ENCODE peak calls at places on chromosomes 11 and 22, in nine cellular contexts. Y is Panc1, Z is H1, O is suprapubic skin, N is HCT116, L is GM12878, S is transverse colon, U is spleen, X is stomach. A is an unnamed sample.
A peak's percentile ranks its signal among the peaks of the same experiment; 100 is the strongest.

GRCh38 chr11:130772266-130773227 is 143.7 kb downstream of the SNX19 start:
- DNase-seq in L (no peak), U (no peak), O (no peak), Y (peak; percentile 36), N (no peak), X (peak; percentile 29), Z (no peak), S (peak; percentile 15), A (no peak)

GRCh38 chr11:66340596-66341501 is 4.1 kb downstream of the BRMS1 start:
- DNase-seq in Z (no peak), O (no peak), X (no peak), L (no peak), Y (no peak), S (no peak), N (no peak), U (peak; percentile 59), A (no peak)

GRCh38 chr22:37533995-37534394 is 14.8 kb upstream of the CARD10 start:
- DNase-seq in N (peak; percentile 34), S (no peak), X (no peak), L (peak; percentile 28), U (no peak), Y (no peak), Z (no peak), O (no peak), A (no peak)

GRCh38 chr11:100808904-100809491 is 121.9 kb downstream of the ARHGAP42 start:
- DNase-seq in Y (no peak), N (no peak), U (no peak), S (no peak), Z (no peak), L (no peak), X (no peak), O (no peak), A (no peak)

GRCh38 chr11:118820412-118821357 is 29.7 kb upstream of the DDX6 start:
- DNase-seq in X (peak; percentile 81), Z (no peak), O (peak; percentile 65), N (peak; percentile 50), L (peak; percentile 99), S (peak; percentile 94), Y (no peak), U (peak; percentile 85), A (peak; percentile 92)

GRCh38 chr11:120969993-120970392 is 53.9 kb upstream of the TBCEL start:
- DNase-seq in U (no peak), O (no peak), L (no peak), Y (no peak), Z (no peak), X (no peak), N (no peak), S (no peak), A (no peak)

GRCh38 chr11:13120691-13121090 is 111.6 kb downstream of the RASSF10 start:
- DNase-seq in Z (no peak), X (no peak), U (no peak), Y (no peak), L (no peak), S (no peak), O (no peak), N (no peak), A (no peak)

GRCh38 chr22:43305806-43306205 is 37.4 kb downstream of the SCUBE1 start:
- DNase-seq in O (no peak), Z (no peak), S (no peak), X (no peak), N (no peak), L (no peak), Y (no peak), U (no peak), A (no peak)

DNA sequence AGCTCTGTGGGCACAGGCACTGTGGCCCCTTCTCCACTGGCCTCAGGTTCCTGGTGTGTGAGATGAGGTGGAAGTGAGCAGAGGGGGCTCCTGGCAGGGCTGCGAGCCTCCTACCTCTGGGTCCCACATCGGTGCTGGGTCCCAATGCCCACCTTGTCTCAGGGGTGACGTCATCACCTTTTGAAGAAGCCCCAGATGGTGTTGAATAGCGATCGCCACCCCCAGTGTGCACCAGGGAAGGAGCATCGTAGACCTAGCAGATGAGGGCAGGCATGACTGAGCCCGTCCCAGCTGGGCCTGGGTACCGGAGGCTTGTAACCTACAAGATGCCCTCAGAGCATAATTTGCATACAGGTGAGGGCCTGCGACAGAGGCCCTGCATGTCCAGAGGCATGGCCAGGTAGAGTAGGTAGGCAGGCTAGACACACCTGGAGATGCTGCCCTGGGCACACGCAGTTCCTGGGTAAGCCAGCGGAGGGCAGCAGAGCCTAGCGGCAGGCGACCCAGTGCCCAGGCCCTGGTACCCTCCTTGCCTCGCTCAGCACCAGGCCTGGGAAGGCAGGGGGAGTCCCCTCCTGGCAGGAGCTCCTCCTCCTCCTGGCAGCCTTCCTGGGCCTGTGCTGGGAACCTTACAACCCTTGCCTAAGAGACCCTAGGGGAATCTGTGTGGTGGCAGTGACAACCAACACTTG is 52.5 kb downstream of the TPCN2 start:
- DNase-seq in X (peak; percentile 87), Z (peak; percentile 60), U (peak; percentile 93), L (peak; percentile 20), O (peak; percentile 83), S (peak; percentile 83), N (peak; percentile 49), Y (peak; percentile 67), A (peak; percentile 77)
- TF ChIP-seq POLR2AphosphoS5 in X (peak; percentile 76), Z (no peak), U (peak; percentile 63), L (no peak), O (no peak), S (peak; percentile 65), N (peak; percentile 8), Y (no peak), A (peak; percentile 68)

GRCh38 chr11:72102162-72102561 is 935 bp downstream of the LAMTOR1 start:
- DNase-seq in Y (no peak), L (no peak), O (no peak), Z (no peak), U (no peak), S (no peak), X (no peak), N (no peak), A (no peak)

GRCh38 chr11:72103754-72104167 is 664 bp upstream of the LAMTOR1 start:
- DNase-seq in S (no peak), Y (no peak), O (no peak), N (no peak), U (no peak), L (no peak), Z (no peak), X (no peak), A (no peak)

GRCh38 chr11:72100462-72100861 is 2.6 kb downstream of the LAMTOR1 start:
- DNase-seq in N (no peak), O (no peak), Y (no peak), X (no peak), Z (no peak), L (no peak), S (no peak), U (no peak), A (no peak)

GRCh38 chr11:72102631-72102945 is 509 bp downstream of the LAMTOR1 start:
- DNase-seq in S (no peak), Z (no peak), U (no peak), Y (no peak), X (no peak), L (no peak), O (no peak), N (no peak), A (no peak)

GRCh38 chr11:72102946-72103753 is at the start of gene LAMTOR1:
- DNase-seq in N (peak; percentile 98), U (peak; percentile 98), Y (peak; percentile 97), S (peak; percentile 100), X (peak; percentile 100), O (peak; percentile 100), L (peak; percentile 97), Z (peak; percentile 98), A (peak; percentile 99)
- TF ChIP-seq CTCF in N (no peak), U (peak; percentile 62), Y (no peak), S (peak; percentile 42), X (no peak), O (peak; percentile 60), L (peak; percentile 48), Z (peak; percentile 60), A (peak; percentile 80)

GRCh38 chr22:22345781-22346180 is 101.2 kb downstream of the VPREB1 start:
- DNase-seq in L (no peak), Y (no peak), U (no peak), O (no peak), S (no peak), N (no peak), Z (no peak), X (no peak), A (no peak)

GRCh38 chr22:22341736-22342135 is 97.2 kb downstream of the VPREB1 start:
- DNase-seq in Y (no peak), L (no peak), X (no peak), S (no peak), O (no peak), Z (no peak), U (no peak), N (no peak), A (no peak)

GRCh38 chr22:22342697-22343602 is 98.4 kb downstream of the VPREB1 start:
- DNase-seq in S (peak; percentile 86), U (peak; percentile 88), N (peak; percentile 77), O (no peak), L (no peak), Z (peak; percentile 82), Y (no peak), X (peak; percentile 81), A (peak; percentile 66)

GRCh38 chr22:22344430-22344829 is 99.8 kb downstream of the VPREB1 start:
- DNase-seq in U (no peak), N (no peak), Z (no peak), L (no peak), X (no peak), O (no peak), S (no peak), Y (no peak), A (no peak)

GRCh38 chr22:22343603-22344276 is 99.2 kb downstream of the VPREB1 start:
- DNase-seq in L (no peak), Y (no peak), X (no peak), S (peak; percentile 14), U (no peak), O (no peak), N (no peak), Z (no peak), A (no peak)
- H3K27ac ChIP-seq in L (no peak overlapping the region), Y (no peak overlapping the region), X (no peak overlapping the region), S (no peak overlapping the region), U (no peak overlapping the region), O (no peak overlapping the region), N (no peak overlapping the region), Z (no peak overlapping the region), A (no peak overlapping the region)

GRCh38 chr22:41902016-41902415 is 12.9 kb downstream of the SHISA8 start:
- DNase-seq in X (no peak), U (no peak), O (no peak), Y (no peak), Z (no peak), N (no peak), L (no peak), S (no peak), A (no peak)

GRCh38 chr22:41900652-41901312 is 14.1 kb downstream of the SHISA8 start:
- DNase-seq in Y (no peak), X (no peak), O (no peak), Z (no peak), S (no peak), N (no peak), U (peak; percentile 47), L (no peak), A (no peak)

GRCh38 chr22:41898645-41899044 is 16.2 kb downstream of the SHISA8 start:
- DNase-seq in L (no peak), X (no peak), S (no peak), U (no peak), Y (no peak), Z (no peak), O (no peak), N (no peak), A (no peak)

GRCh38 chr22:41899110-41899509 is 15.8 kb downstream of the SHISA8 start:
- DNase-seq in U (no peak), Y (no peak), Z (no peak), N (no peak), S (no peak), X (no peak), L (no peak), O (no peak), A (no peak)

DNA sequence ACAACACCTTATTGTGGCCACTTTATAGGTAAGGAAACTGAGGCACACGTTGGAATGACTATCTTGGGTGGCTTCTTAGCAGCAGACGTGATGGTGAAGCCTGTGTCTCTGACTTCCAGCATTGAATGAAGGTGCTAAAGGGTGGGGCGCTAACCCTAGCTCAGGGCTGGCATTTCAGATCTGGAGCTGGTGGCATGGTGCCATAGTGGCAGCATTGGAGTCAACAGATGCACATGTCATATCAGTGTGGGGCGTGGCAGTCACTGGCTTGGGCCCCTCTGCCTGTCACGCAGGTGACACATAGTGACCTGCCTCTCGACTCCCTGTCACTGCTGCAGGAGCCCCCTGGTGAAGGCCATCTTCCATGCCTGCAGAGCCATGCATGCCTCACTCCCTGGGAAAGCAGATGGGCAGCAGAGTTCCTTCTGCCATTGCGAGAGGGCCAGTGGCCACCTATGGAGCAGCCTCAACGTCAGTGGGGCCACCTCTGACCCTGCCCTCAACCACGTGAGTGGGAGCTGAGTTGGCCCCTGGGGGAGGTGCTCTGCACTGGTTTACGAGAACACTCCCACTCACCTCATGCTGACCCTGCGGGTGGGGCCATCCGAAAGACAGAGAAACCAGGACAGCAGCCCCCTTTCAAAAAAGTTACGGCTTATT is 14.8 kb downstream of the SHISA8 start:
- DNase-seq in L (no peak), U (peak; percentile 54), Y (no peak), Z (no peak), N (no peak), O (no peak), S (no peak), X (no peak), A (no peak)
- TF ChIP-seq POLR2AphosphoS5 in L (peak; percentile 53), U (no peak), Y (no peak), Z (no peak), N (no peak), O (no peak), S (no peak), X (no peak), A (no peak)

A was measured in breast epithelium.